ENCODE peak calls at places on chromosome 4, in six cellular contexts. One of them, this sample, is unnamed.

GRCh38 chr4:678765-679481 is 4.6 kb downstream of the MYL5 start:
- DNase-seq in HEK293T: no peak
- DNase-seq in stimulated activated CD8-positive, alpha-beta memory T cell treated with anti-CD3 and anti-CD28 coated beads, Interleukin-12 subunit alpha, Interleukin-12 subunit beta, amount 100 ng/mL, for 4 hours: no peak
- DNase-seq in iPS DF 6.9: no peak
- DNase-seq in NCI-H187: no peak
- DNase-seq in GM12865: no peak
- DNase-seq in this sample: no peak

GRCh38 chr4:153152453-153153338 is 51.5 kb upstream of the TRIM2 start:
- DNase-seq in HEK293T: peak
- DNase-seq in stimulated activated CD8-positive, alpha-beta memory T cell treated with anti-CD3 and anti-CD28 coated beads, Interleukin-12 subunit alpha, Interleukin-12 subunit beta, amount 100 ng/mL, for 4 hours: peak
- DNase-seq in iPS DF 6.9: no peak
- DNase-seq in NCI-H187: peak
- DNase-seq in GM12865: peak
- DNase-seq in this sample: no peak

GRCh38 chr4:85968945-85969830 is 390.7 kb downstream of the MAPK10 start:
- DNase-seq in HEK293T: peak
- DNase-seq in stimulated activated CD8-positive, alpha-beta memory T cell treated with anti-CD3 and anti-CD28 coated beads, Interleukin-12 subunit alpha, Interleukin-12 subunit beta, amount 100 ng/mL, for 4 hours: no peak
- DNase-seq in iPS DF 6.9: no peak
- DNase-seq in NCI-H187: peak
- DNase-seq in GM12865: peak
- DNase-seq in this sample: peak

GRCh38 chr4:141473952-141474351 is 162.4 kb upstream of the IL15 start:
- DNase-seq in HEK293T: no peak
- DNase-seq in stimulated activated CD8-positive, alpha-beta memory T cell treated with anti-CD3 and anti-CD28 coated beads, Interleukin-12 subunit alpha, Interleukin-12 subunit beta, amount 100 ng/mL, for 4 hours: no peak
- DNase-seq in iPS DF 6.9: no peak
- DNase-seq in NCI-H187: no peak
- DNase-seq in GM12865: no peak
- DNase-seq in this sample: no peak

GRCh38 chr4:53012738-53013137 is 150.6 kb downstream of the RASL11B start:
- DNase-seq in HEK293T: no peak
- DNase-seq in stimulated activated CD8-positive, alpha-beta memory T cell treated with anti-CD3 and anti-CD28 coated beads, Interleukin-12 subunit alpha, Interleukin-12 subunit beta, amount 100 ng/mL, for 4 hours: no peak
- DNase-seq in iPS DF 6.9: no peak
- DNase-seq in NCI-H187: no peak
- DNase-seq in GM12865: peak
- DNase-seq in this sample: no peak

GRCh38 chr4:142238589-142238988 is 602.2 kb downstream of the IL15 start:
- DNase-seq in HEK293T: no peak
- DNase-seq in stimulated activated CD8-positive, alpha-beta memory T cell treated with anti-CD3 and anti-CD28 coated beads, Interleukin-12 subunit alpha, Interleukin-12 subunit beta, amount 100 ng/mL, for 4 hours: no peak
- DNase-seq in iPS DF 6.9: no peak
- DNase-seq in NCI-H187: no peak
- DNase-seq in GM12865: no peak
- DNase-seq in this sample: no peak

GRCh38 chr4:128527356-128527755 is 239.7 kb upstream of the PGRMC2 start:
- DNase-seq in HEK293T: no peak
- DNase-seq in stimulated activated CD8-positive, alpha-beta memory T cell treated with anti-CD3 and anti-CD28 coated beads, Interleukin-12 subunit alpha, Interleukin-12 subunit beta, amount 100 ng/mL, for 4 hours: no peak
- DNase-seq in iPS DF 6.9: no peak
- DNase-seq in NCI-H187: no peak
- DNase-seq in GM12865: no peak
- DNase-seq in this sample: no peak

GRCh38 chr4:10738826-10739489 is 54.4 kb upstream of the CLNK start:
- DNase-seq in HEK293T: no peak
- DNase-seq in stimulated activated CD8-positive, alpha-beta memory T cell treated with anti-CD3 and anti-CD28 coated beads, Interleukin-12 subunit alpha, Interleukin-12 subunit beta, amount 100 ng/mL, for 4 hours: no peak
- DNase-seq in iPS DF 6.9: no peak
- DNase-seq in NCI-H187: no peak
- DNase-seq in GM12865: no peak
- DNase-seq in this sample: no peak

GRCh38 chr4:19982556-19982955 is 269.1 kb upstream of the SLIT2 start:
- DNase-seq in HEK293T: no peak
- DNase-seq in stimulated activated CD8-positive, alpha-beta memory T cell treated with anti-CD3 and anti-CD28 coated beads, Interleukin-12 subunit alpha, Interleukin-12 subunit beta, amount 100 ng/mL, for 4 hours: no peak
- DNase-seq in iPS DF 6.9: no peak
- DNase-seq in NCI-H187: no peak
- DNase-seq in GM12865: no peak
- DNase-seq in this sample: no peak

GRCh38 chr4:113693993-113694392 is 67.5 kb downstream of the CAMK2D start:
- DNase-seq in HEK293T: no peak
- DNase-seq in stimulated activated CD8-positive, alpha-beta memory T cell treated with anti-CD3 and anti-CD28 coated beads, Interleukin-12 subunit alpha, Interleukin-12 subunit beta, amount 100 ng/mL, for 4 hours: no peak
- DNase-seq in iPS DF 6.9: no peak
- DNase-seq in NCI-H187: no peak
- DNase-seq in GM12865: no peak
- DNase-seq in this sample: no peak